ENCODE peak calls at places on chromosomes 6 and 20, in eight cellular contexts. G, V, M, S, P, K, A and H are unnamed samples.

GRCh38 chr20:15637971-15638754 is 935.1 kb downstream of the KIF16B start:
- DNase-seq in G (no peak), V (no peak), M (no peak), S (peak), P (no peak), K (no peak), A (no peak), H (no peak)

GRCh38 chr20:58614366-58614765 is 36.7 kb upstream of the STX16 start:
- DNase-seq in G (no peak), V (no peak), M (no peak), S (no peak), P (no peak), K (no peak), A (no peak), H (no peak)

GRCh38 chr6:86712039-86712438 is 225.3 kb upstream of the HTR1E start:
- DNase-seq in G (no peak), V (no peak), M (no peak), S (no peak), P (no peak), K (no peak), A (no peak), H (no peak)

GRCh38 chr20:58135441-58136170 is 92.8 kb downstream of the ANKRD60 start:
- DNase-seq in G (no peak), V (no peak), M (no peak), S (no peak), P (no peak), K (peak), A (no peak), H (no peak)

GRCh38 chr20:57810511-57811372 is 100.9 kb upstream of the PMEPA1 start:
- DNase-seq in G (no peak), V (no peak), M (no peak), S (no peak), P (no peak), K (no peak), A (no peak), H (peak)

GRCh38 chr6:79719248-79719975 is 88.3 kb downstream of the SH3BGRL2 start:
- DNase-seq in G (peak), V (peak), M (no peak), S (no peak), P (no peak), K (peak), A (peak), H (no peak)

GRCh38 chr6:89311853-89312531 is 3.1 kb downstream of the GABRR2 start:
- DNase-seq in G (no peak), V (peak), M (peak), S (peak), P (no peak), K (peak), A (peak), H (peak)

GRCh38 chr6:157403684-157404051 is 22.7 kb downstream of the ZDHHC14 start:
- DNase-seq in G (no peak), V (no peak), M (no peak), S (no peak), P (no peak), K (no peak), A (no peak), H (no peak)

GRCh38 chr6:12753034-12753433 is 36.5 kb downstream of the PHACTR1 start:
- DNase-seq in G (no peak), V (no peak), M (no peak), S (no peak), P (no peak), K (no peak), A (no peak), H (no peak)

GRCh38 chr20:4111440-4112411 is 96.4 kb upstream of the RNF24 start:
- DNase-seq in G (no peak), V (no peak), M (no peak), S (no peak), P (no peak), K (no peak), A (no peak), H (no peak)

GRCh38 chr6:24658573-24659511 is 7.9 kb downstream of the TDP2 start:
- DNase-seq in G (no peak), V (peak), M (no peak), S (no peak), P (no peak), K (peak), A (no peak), H (no peak)

GRCh38 chr6:125094563-125094962 is 59.0 kb upstream of the TPD52L1 start:
- DNase-seq in G (no peak), V (peak), M (no peak), S (no peak), P (no peak), K (peak), A (no peak), H (no peak)

GRCh38 chr6:44829811-44830210 is 442.3 kb downstream of the CDC5L start:
- DNase-seq in G (no peak), V (no peak), M (no peak), S (no peak), P (no peak), K (no peak), A (no peak), H (no peak)

GRCh38 chr20:18705490-18705889 is 108.1 kb upstream of the SCP2D1 start:
- DNase-seq in G (peak), V (peak), M (no peak), S (no peak), P (no peak), K (peak), A (peak), H (no peak)

GRCh38 chr6:159438106-159438505 is 254.9 kb downstream of the SOD2 start:
- DNase-seq in G (no peak), V (no peak), M (no peak), S (no peak), P (no peak), K (no peak), A (no peak), H (no peak)

GRCh38 chr6:30957716-30958115 is 16.9 kb downstream of the MUCL3 start:
- DNase-seq in G (no peak), V (no peak), M (no peak), S (no peak), P (no peak), K (no peak), A (no peak), H (no peak)

GRCh38 chr20:40230486-40230885 is 458.6 kb downstream of the MAFB start:
- DNase-seq in G (no peak), V (no peak), M (no peak), S (no peak), P (no peak), K (no peak), A (no peak), H (no peak)

GRCh38 chr6:14452567-14453527 is 335.3 kb downstream of the CD83 start:
- DNase-seq in G (no peak), V (no peak), M (no peak), S (no peak), P (no peak), K (no peak), A (no peak), H (no peak)

DNA sequence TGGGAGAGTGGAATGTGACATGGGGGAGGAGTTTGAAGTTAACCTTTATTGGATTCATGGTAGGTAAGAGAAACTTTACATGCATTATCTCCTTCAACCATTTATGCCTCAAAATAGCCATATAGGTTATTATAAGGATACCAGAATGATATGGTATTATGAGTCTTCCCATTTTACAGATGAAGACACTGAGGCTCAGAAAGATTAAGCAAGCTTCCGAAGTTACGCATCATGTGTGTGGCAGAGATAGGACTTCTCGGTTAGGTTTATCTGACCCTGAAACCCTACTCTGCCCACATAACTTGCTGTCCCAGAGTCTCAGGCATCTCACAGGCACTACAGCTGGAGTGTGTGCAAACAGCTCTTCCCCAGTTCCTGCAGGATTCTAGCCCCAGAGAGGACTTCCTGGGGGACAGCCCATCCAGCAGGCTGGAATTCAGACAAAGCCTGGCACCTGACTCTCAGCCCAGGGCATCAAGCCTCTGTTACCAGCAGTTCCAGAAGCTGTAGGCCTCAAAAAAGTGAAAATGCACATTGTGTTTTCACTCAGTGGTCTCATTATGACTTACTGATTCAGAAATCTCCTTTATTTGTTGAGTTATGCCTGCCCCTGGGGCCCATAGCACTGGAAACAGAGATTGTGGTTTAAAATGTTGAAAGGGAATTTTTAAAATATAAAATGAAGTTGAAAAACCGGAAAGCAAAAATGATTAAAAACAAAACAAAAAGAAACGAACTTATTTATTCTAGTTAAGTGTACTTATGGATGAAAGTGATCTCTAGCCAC is 512.8 kb upstream of the CHD6 start:
- DNase-seq in G (no peak), V (no peak), M (no peak), S (no peak), P (no peak), K (no peak), A (no peak), H (no peak)
- TF ChIP-seq CTCF in G (no peak), V (no peak), M (no peak), S (no peak), P (no peak), K (no peak), A (no peak), H (no peak)

DNA sequence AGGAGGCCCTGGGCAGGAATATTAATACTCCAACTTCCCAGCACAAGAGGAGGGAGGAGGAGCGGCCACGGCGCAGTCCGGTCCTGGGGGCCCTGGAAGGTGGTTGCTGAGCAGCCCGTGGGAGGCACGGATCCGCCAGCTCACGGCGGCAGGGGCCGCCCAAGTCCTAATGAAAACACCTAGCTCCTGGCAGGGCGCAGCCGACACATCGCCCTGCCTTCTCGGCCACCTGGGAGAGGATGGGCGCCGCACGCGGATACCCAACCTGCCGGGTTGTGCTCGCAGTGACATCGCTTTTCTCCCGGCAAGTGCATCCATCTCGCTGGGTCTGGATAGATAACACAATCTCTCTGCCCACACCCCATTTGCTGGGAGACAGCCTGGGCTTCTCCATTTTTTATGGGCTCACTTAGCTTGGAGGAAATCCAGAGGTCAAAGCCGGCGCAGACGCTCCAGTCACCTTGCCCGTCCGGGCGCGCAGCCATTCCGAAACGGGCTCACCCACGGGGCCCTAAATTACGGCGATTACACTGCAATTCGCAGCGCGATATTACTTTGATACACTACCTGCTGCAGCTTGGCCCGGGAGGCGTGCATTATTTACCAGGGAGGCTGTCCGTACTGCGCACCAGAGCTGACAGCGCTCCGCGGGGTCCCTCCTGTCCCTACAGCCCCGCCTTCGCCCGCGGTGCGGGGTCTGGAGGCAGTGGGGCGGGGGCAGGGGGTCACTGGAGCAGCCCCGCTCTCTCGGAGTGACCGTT is 36.2 kb upstream of the CCDC167 start:
- DNase-seq in G (no peak), V (no peak), M (no peak), S (no peak), P (no peak), K (no peak), A (no peak), H (no peak)
- TF ChIP-seq CTCF in G (no peak), V (peak), M (no peak), S (no peak), P (no peak), K (no peak), A (no peak), H (no peak)

DNA sequence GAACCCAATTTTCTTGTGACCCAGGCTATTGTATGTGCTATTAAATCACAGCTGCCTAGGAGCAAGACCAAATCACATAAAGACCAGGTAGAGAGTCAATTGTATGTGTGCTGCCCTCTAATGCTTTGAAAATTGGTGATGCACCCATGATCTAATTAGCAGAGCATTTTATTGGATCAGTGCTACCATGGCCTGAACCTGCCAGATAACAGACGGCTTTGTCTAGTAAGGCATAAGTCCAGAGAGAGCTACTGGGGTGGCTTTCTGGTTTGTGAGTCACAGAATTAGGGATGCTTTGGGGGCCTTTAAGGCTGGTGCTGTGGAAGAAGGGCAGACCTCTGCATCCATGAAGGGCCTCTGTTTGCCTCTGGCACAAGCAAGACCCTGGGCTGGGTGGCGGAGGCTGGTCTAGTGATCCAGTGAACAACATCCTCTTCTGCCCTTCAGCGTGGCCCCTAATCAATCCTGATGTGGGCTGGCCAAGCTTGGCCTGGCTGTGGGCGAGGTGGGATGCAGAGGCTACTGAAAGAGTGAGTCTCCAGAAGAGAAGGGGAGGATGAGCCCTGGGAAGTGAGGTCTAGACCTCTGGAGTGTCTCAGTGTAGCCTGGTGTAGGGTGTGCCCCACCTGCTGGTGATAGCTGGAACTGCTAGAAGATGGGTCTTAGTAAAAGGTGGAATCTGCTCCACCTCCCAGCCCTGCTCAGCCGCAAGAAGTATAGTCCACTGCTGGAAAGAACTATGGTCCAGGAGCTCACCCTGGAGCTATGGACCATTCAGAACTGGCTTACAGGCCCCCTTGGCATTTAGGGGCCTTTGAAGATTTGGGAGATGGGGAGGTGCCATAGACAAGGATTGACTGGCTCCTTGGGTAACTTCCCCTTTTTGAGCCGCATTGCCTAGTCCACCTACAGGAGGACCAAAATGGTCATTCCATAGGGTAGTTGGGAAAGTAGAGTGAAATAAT is 36.7 kb upstream of the AAR2 start:
- DNase-seq in G (peak), V (peak), M (peak), S (peak), P (peak), K (peak), A (peak), H (peak)
- TF ChIP-seq CTCF in G (peak), V (peak), M (peak), S (peak), P (peak), K (peak), A (peak), H (peak)

GRCh38 chr6:16239090-16239797 is 857 bp downstream of the GMPR start:
- DNase-seq in G (no peak), V (peak), M (peak), S (no peak), P (no peak), K (peak), A (no peak), H (peak)
- TF ChIP-seq CTCF in G (peak), V (peak), M (peak), S (no peak), P (peak), K (peak), A (peak), H (no peak)

GRCh38 chr6:70547313-70547712 is 19.4 kb upstream of the SDHAF4 start:
- DNase-seq in G (no peak), V (peak), M (no peak), S (no peak), P (no peak), K (peak), A (no peak), H (no peak)
- TF ChIP-seq CTCF in G (peak), V (peak), M (peak), S (peak), P (peak), K (peak), A (peak), H (no peak)

GRCh38 chr6:152642578-152643375 is 5.6 kb upstream of the SYNE1 start:
- DNase-seq in G (no peak), V (peak), M (no peak), S (peak), P (peak), K (peak), A (peak), H (no peak)
- TF ChIP-seq CTCF in G (peak), V (peak), M (peak), S (peak), P (peak), K (peak), A (peak), H (no peak)

GRCh38 chr6:16336056-16336810 is 97.8 kb downstream of the GMPR start:
- DNase-seq in G (no peak), V (no peak), M (no peak), S (no peak), P (no peak), K (peak), A (no peak), H (no peak)
- TF ChIP-seq CTCF in G (peak), V (no peak), M (no peak), S (no peak), P (no peak), K (no peak), A (no peak), H (no peak)

DNA sequence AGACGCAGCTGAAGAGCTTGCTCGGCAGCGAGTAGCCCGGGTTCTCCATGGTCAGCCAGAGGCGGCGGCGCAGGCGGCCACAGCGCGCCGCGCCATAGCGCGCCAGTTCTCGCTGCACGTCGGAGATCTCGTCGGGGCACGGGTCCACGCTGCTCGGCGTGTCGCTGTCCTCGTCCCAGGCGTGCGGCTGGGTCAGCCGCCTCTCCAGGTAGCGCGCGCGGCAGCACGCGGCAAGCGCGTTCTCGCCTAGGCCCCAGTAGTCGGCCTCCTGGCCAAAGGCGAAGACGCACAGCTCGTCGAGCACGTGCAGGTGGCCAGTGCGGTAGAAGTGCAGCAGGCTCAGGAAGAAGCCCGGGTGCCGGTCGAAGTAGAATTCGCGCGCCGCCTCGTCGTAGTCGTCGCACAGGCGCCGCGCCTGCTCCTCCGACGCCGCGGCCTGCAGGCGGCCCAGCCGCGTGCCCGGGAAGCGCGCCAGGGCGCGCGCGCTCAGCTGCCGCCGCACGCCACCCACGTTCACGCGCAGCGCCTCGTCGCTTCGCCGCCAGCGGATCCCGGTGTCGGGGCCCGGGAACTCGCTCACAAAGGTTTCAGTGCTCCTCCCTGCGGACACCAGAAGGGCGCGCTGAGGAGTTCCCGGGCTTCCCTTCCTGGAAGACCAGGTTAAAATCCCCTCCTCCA is 2.7 kb downstream of the KCNS1 start:
- DNase-seq in G (no peak), V (no peak), M (no peak), S (peak), P (no peak), K (peak), A (no peak), H (no peak)
- TF ChIP-seq CTCF in G (peak), V (peak), M (no peak), S (peak), P (no peak), K (peak), A (peak), H (no peak)

DNA sequence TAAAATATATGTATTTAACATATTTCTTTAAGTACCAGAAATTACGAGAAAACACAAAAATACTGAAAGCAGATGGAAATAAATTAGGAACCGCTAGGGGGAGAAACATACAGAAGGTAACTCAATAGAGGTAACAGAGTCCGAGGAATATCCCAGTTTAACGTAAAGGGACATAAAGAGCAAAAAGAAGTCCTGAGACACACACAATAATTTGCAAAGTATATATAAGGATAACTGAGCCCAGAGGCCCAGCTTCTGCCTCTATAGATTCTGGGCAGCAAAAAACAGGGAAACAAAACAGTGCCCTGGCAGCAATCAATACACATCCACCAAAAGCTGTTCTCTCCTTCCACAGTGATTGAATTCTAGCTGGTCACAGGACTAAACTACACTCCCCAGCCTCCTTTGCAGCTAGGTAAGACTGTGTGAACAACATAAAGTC is 15.1 kb downstream of the TBC1D32 start:
- DNase-seq in G (no peak), V (peak), M (no peak), S (no peak), P (no peak), K (peak), A (no peak), H (no peak)
- TF ChIP-seq CTCF in G (peak), V (peak), M (peak), S (peak), P (peak), K (peak), A (peak), H (no peak)